ENCODE peak calls at places on chromosomes 5 and 9, in six cellular contexts. C is stimulated activated CD4-positive, alpha-beta T cell treated with anti-CD3 and anti-CD28 coated beads, Interleukin-1b, Interleukin-23, amount 100 ng/mL, for 24 hours; S is stimulated activated CD8-positive, alpha-beta memory T cell treated with anti-CD3 and anti-CD28 coated beads, Interleukin-12 subunit alpha, Interleukin-12 subunit beta, amount 100 ng/mL, for 4 hours; U is NCI-H226; D is fibroblast of the conjunctiva; J is fibroblast of lung. Z is an unnamed sample.

GRCh38 chr9:133112361-133113026 is 8.5 kb downstream of the RALGDS start:
- DNase-seq in C (no peak), S (no peak), U (no peak), D (no peak), J (no peak), Z (peak; percentile 70)

GRCh38 chr5:115258001-115258400 is 4.7 kb downstream of the PGGT1B start:
- DNase-seq in C (no peak), S (no peak), U (no peak), D (no peak), J (peak; percentile 65), Z (no peak)

GRCh38 chr9:16867571-16868311 is 2.7 kb downstream of the BNC2 start:
- DNase-seq in C (no peak), S (no peak), U (peak; percentile 77), D (peak; percentile 54), J (peak; percentile 82), Z (no peak)

GRCh38 chr9:36163049-36163839 is 5.9 kb upstream of the CCIN start:
- DNase-seq in C (no peak), S (no peak), U (peak; percentile 43), D (peak; percentile 83), J (peak; percentile 94), Z (no peak)

GRCh38 chr5:157130933-157131332 is 11.7 kb downstream of the MED7 start:
- DNase-seq in C (no peak), S (no peak), U (peak; percentile 37), D (no peak), J (peak; percentile 7), Z (no peak)

GRCh38 chr9:89810434-89810833 is 205.6 kb downstream of the GADD45G start:
- DNase-seq in C (no peak), S (no peak), U (no peak), D (no peak), J (peak; percentile 33), Z (no peak)

GRCh38 chr5:14236757-14237156 is 93.6 kb downstream of the TRIO start:
- DNase-seq in C (no peak), S (no peak), U (no peak), D (no peak), J (no peak), Z (no peak)

GRCh38 chr5:93588586-93589347 is 5.7 kb downstream of the NR2F1 start:
- DNase-seq in C (no peak), S (no peak), U (peak; percentile 52), D (no peak), J (peak; percentile 70), Z (no peak)

GRCh38 chr5:137791803-137792202 is 37.6 kb upstream of the HNRNPA0 start:
- DNase-seq in C (no peak), S (no peak), U (no peak), D (no peak), J (no peak), Z (no peak)

GRCh38 chr5:7347377-7347776 is 48.6 kb upstream of the ADCY2 start:
- DNase-seq in C (no peak), S (no peak), U (no peak), D (no peak), J (no peak), Z (no peak)

GRCh38 chr9:82670000-82670399 is 392.9 kb downstream of the RASEF start:
- DNase-seq in C (no peak), S (no peak), U (no peak), D (no peak), J (no peak), Z (no peak)

GRCh38 chr9:123772374-123772773 is 157.6 kb downstream of the DENND1A start:
- DNase-seq in C (no peak), S (no peak), U (no peak), D (no peak), J (no peak), Z (no peak)

GRCh38 chr5:97629281-97629680 is 446.2 kb upstream of the RIOK2 start:
- DNase-seq in C (no peak), S (no peak), U (peak; percentile 58), D (peak; percentile 62), J (peak; percentile 85), Z (no peak)

GRCh38 chr5:108642170-108642906 is 105.4 kb upstream of the FER start:
- DNase-seq in C (peak; percentile 19), S (peak; percentile 1), U (peak; percentile 62), D (peak; percentile 44), J (peak; percentile 55), Z (peak; percentile 54)

GRCh38 chr5:34524123-34524522 is 132.0 kb upstream of the RAI14 start:
- DNase-seq in C (no peak), S (no peak), U (no peak), D (peak; percentile 55), J (peak; percentile 76), Z (no peak)

GRCh38 chr9:79477955-79478751 is 93.6 kb upstream of the TLE4 start:
- DNase-seq in C (no peak), S (no peak), U (no peak), D (no peak), J (peak; percentile 28), Z (peak; percentile 14)

GRCh38 chr5:169004551-169004950 is 296.4 kb downstream of the SLIT3 start:
- DNase-seq in C (no peak), S (no peak), U (peak; percentile 39), D (no peak), J (peak; percentile 79), Z (no peak)

GRCh38 chr5:139561655-139562451 is 714 bp downstream of the UBE2D2 start:
- DNase-seq in C (no peak), S (no peak), U (peak; percentile 20), D (no peak), J (peak; percentile 51), Z (peak; percentile 44)

GRCh38 chr5:106106384-106106783 is 1564.4 kb downstream of the EFNA5 start:
- DNase-seq in C (no peak), S (no peak), U (no peak), D (no peak), J (no peak), Z (no peak)

GRCh38 chr5:131436081-131436480 is 172.2 kb downstream of the CDC42SE2 start:
- DNase-seq in C (no peak), S (no peak), U (no peak), D (no peak), J (no peak), Z (no peak)

GRCh38 chr9:117060963-117061362 is 353.9 kb downstream of the ASTN2 start:
- DNase-seq in C (no peak), S (no peak), U (no peak), D (no peak), J (no peak), Z (no peak)

GRCh38 chr5:118611332-118611945 is 376.9 kb downstream of the DTWD2 start:
- DNase-seq in C (no peak), S (no peak), U (no peak), D (peak; percentile 27), J (no peak), Z (no peak)

GRCh38 chr9:22529426-22530199 is 83.0 kb downstream of the DMRTA1 start:
- DNase-seq in C (no peak), S (no peak), U (peak; percentile 24), D (no peak), J (peak; percentile 31), Z (no peak)